ENCODE peak calls at places on chromosomes 11 and 22, in six cellular contexts. C, Z, U, L, R and V are unnamed samples.

GRCh38 chr11:114395776-114396175 is 4.5 kb downstream of the C11orf71 start:
- DNase-seq in C (peak), Z (no peak), U (no peak), L (peak), R (no peak), V (no peak)

GRCh38 chr11:126336646-126337045 is 18.8 kb upstream of the ST3GAL4 start:
- DNase-seq in C (no peak), Z (no peak), U (no peak), L (no peak), R (no peak), V (no peak)

GRCh38 chr11:65019824-65020223 is 5.9 kb downstream of the ARL2 start:
- DNase-seq in C (no peak), Z (no peak), U (no peak), L (no peak), R (no peak), V (no peak)

GRCh38 chr11:60360621-60361020 is 17.7 kb upstream of the MS4A7 start:
- DNase-seq in C (no peak), Z (no peak), U (no peak), L (no peak), R (no peak), V (no peak)

GRCh38 chr22:35217541-35217940 is 39.8 kb upstream of the HMGXB4 start:
- DNase-seq in C (no peak), Z (no peak), U (no peak), L (no peak), R (no peak), V (peak)

GRCh38 chr11:102138223-102138622 is 28.0 kb downstream of the YAP1 start:
- DNase-seq in C (peak), Z (no peak), U (no peak), L (no peak), R (no peak), V (peak)

GRCh38 chr11:118007040-118007439 is 20.8 kb downstream of the IL10RA start:
- DNase-seq in C (no peak), Z (no peak), U (no peak), L (no peak), R (no peak), V (no peak)

GRCh38 chr11:1638344-1638743 is 8.8 kb downstream of the KRTAP5-5 start:
- DNase-seq in C (no peak), Z (no peak), U (no peak), L (no peak), R (no peak), V (no peak)

GRCh38 chr22:24450600-24450999 is 23.2 kb downstream of the ADORA2A start:
- DNase-seq in C (no peak), Z (no peak), U (no peak), L (no peak), R (no peak), V (no peak)